ENCODE peak calls at places on chromosomes 6 and 20, in four cellular contexts. One of them, this sample, is unnamed.

GRCh38 chr6:143457563-143458359 is 7.2 kb downstream of the PEX3 start:
- DNase-seq in A549: no peak
- DNase-seq in HepG2: peak; percentile 35
- DNase-seq in K562: no peak
- DNase-seq in this sample: no peak

GRCh38 chr6:41538556-41539182 is 7.5 kb upstream of the FOXP4 start:
- DNase-seq in A549: no peak
- DNase-seq in HepG2: no peak
- DNase-seq in K562: peak; percentile 39
- DNase-seq in this sample: no peak

GRCh38 chr6:131909408-131910218 is 41.6 kb downstream of the CCN2 start:
- DNase-seq in A549: peak; percentile 27
- DNase-seq in HepG2: peak; percentile 79
- DNase-seq in K562: peak; percentile 52
- DNase-seq in this sample: peak; percentile 83

GRCh38 chr6:170098428-170099170 is 192.3 kb downstream of the DLL1 start:
- DNase-seq in A549: no peak
- DNase-seq in HepG2: no peak
- DNase-seq in K562: no peak
- DNase-seq in this sample: no peak

GRCh38 chr20:22248052-22248667 is 336.2 kb downstream of the FOXA2 start:
- DNase-seq in A549: peak; percentile 24
- DNase-seq in HepG2: peak; percentile 35
- DNase-seq in K562: peak; percentile 14
- DNase-seq in this sample: peak; percentile 49

GRCh38 chr6:37170273-37171140 is 555 bp downstream of the PIM1 start:
- DNase-seq in A549: peak; percentile 42
- DNase-seq in HepG2: no peak
- DNase-seq in K562: peak; percentile 51
- DNase-seq in this sample: peak; percentile 70

GRCh38 chr6:123393333-123393732 is 243.4 kb downstream of the TRDN start:
- DNase-seq in A549: no peak
- DNase-seq in HepG2: peak; percentile 6
- DNase-seq in K562: no peak
- DNase-seq in this sample: no peak

GRCh38 chr6:52423971-52424381 is 3.8 kb downstream of the EFHC1 start:
- DNase-seq in A549: no peak
- DNase-seq in HepG2: peak; percentile 54
- DNase-seq in K562: no peak
- DNase-seq in this sample: no peak

GRCh38 chr6:108277831-108278230 is 17.0 kb upstream of the SNX3 start:
- DNase-seq in A549: no peak
- DNase-seq in HepG2: no peak
- DNase-seq in K562: no peak
- DNase-seq in this sample: no peak

GRCh38 chr6:119012521-119012920 is 65.9 kb downstream of the FAM184A start:
- DNase-seq in A549: no peak
- DNase-seq in HepG2: no peak
- DNase-seq in K562: no peak
- DNase-seq in this sample: no peak

GRCh38 chr20:51631011-51631950 is 88.8 kb upstream of the NFATC2 start:
- DNase-seq in A549: peak; percentile 93
- DNase-seq in HepG2: peak; percentile 28
- DNase-seq in K562: peak; percentile 53
- DNase-seq in this sample: no peak

GRCh38 chr6:147506704-147507114 is 1.8 kb upstream of the SAMD5 start:
- DNase-seq in A549: peak; percentile 58
- DNase-seq in HepG2: peak; percentile 38
- DNase-seq in K562: peak; percentile 85
- DNase-seq in this sample: peak; percentile 83
- TF ChIP-seq JUN in A549: no peak
- TF ChIP-seq JUN in HepG2: no peak
- TF ChIP-seq JUN in K562: no peak
- TF ChIP-seq JUN in this sample: no peak

GRCh38 chr6:98579089-98579488 is 255.3 kb upstream of the POU3F2 start:
- DNase-seq in A549: no peak
- DNase-seq in HepG2: no peak
- DNase-seq in K562: no peak
- DNase-seq in this sample: no peak
- TF ChIP-seq HMGXB4 in A549: no peak
- TF ChIP-seq HMGXB4 in HepG2: no peak
- TF ChIP-seq HMGXB4 in K562: no peak
- TF ChIP-seq HMGXB4 in this sample: no peak

DNA sequence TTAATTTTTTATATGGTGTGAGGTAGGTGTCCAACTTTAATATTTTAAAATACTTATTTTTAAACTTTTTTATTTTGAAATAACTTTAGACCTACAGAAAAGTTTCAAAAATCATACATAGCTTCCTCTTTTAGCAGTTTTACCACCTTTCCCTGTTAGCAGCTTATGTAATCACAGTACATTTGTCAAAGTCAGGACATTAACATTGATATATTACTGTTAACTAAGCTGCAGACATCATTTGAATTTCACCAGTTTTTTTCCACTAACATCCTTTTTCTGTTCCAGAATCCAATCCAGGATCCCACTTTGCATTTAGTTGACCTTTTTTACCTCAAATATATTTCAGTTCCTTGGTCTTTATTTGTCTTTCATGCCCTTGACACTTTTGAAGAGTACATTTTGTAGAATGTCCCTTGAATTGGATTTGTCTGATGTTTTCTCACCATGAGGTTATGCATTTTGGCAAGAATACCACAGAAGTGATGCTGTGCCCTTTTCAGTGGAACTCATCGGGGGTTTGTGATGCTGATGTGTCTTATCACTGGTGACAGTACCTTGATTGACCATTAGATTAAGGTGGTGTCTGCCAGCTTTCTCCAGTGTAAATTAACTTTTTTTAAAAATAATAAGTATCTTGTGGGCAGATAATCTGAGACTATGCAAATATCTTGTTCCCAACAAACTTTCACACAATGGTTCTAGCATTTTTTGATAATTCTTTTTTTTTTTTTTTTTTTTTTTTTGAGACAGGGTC is 33.4 kb downstream of the TTLL9 start:
- DNase-seq in A549: no peak
- DNase-seq in HepG2: no peak
- DNase-seq in K562: no peak
- DNase-seq in this sample: no peak
- TF ChIP-seq JUN in A549: no peak
- TF ChIP-seq JUN in HepG2: no peak
- TF ChIP-seq JUN in K562: no peak
- TF ChIP-seq JUN in this sample: no peak

GRCh38 chr6:167795874-167796667 is 30.6 kb upstream of the AFDN start:
- DNase-seq in A549: no peak
- DNase-seq in HepG2: no peak
- DNase-seq in K562: no peak
- DNase-seq in this sample: no peak
- TF ChIP-seq HMGXB4 in A549: no peak
- TF ChIP-seq HMGXB4 in HepG2: no peak
- TF ChIP-seq HMGXB4 in K562: no peak
- TF ChIP-seq HMGXB4 in this sample: no peak